ENCODE peak calls at places on chromosomes 5 and 9, in seven cellular contexts. E, Q, A, V, K, W and H are unnamed samples.

GRCh38 chr5:10831416-10831815 is 70.4 kb upstream of the DAP start:
- DNase-seq in V (no peak), A (no peak), Q (peak), E (no peak), W (peak), K (no peak), H (no peak)

GRCh38 chr9:31542384-31543055 is 841.9 kb upstream of the ACO1 start:
- DNase-seq in W (peak), E (no peak), Q (peak), V (peak), K (no peak), A (peak), H (peak)

GRCh38 chr5:126198509-126198908 is 224.7 kb upstream of the GRAMD2B start:
- DNase-seq in A (no peak), Q (no peak), E (peak), V (no peak), W (no peak), K (no peak), H (no peak)

GRCh38 chr9:80926611-80927010 is 762.7 kb downstream of the TLE1 start:
- DNase-seq in Q (no peak), K (no peak), A (no peak), V (no peak), E (no peak), W (no peak), H (no peak)

GRCh38 chr9:72477862-72478564 is 43.4 kb upstream of the TMC1 start:
- DNase-seq in E (no peak), Q (peak), A (peak), V (peak), W (peak), K (peak), H (no peak)

GRCh38 chr5:56319281-56320242 is 86.4 kb upstream of the ANKRD55 start:
- DNase-seq in Q (peak), E (no peak), W (no peak), K (no peak), A (no peak), V (peak), H (no peak)

GRCh38 chr9:76701441-76702031 is 62.7 kb upstream of the PCA3 start:
- DNase-seq in Q (peak), W (no peak), E (peak), V (no peak), K (no peak), A (no peak), H (no peak)

GRCh38 chr5:1152156-1152555 is 40.3 kb upstream of the SLC12A7 start:
- DNase-seq in A (no peak), Q (no peak), V (no peak), W (no peak), K (no peak), E (no peak), H (peak)

GRCh38 chr5:123359866-123360569 is 63.2 kb downstream of the CEP120 start:
- DNase-seq in E (no peak), K (no peak), A (no peak), W (no peak), Q (peak), V (no peak), H (no peak)

GRCh38 chr9:126372716-126373115 is 46.1 kb downstream of the MVB12B start:
- DNase-seq in W (no peak), V (no peak), K (no peak), E (no peak), A (no peak), Q (no peak), H (no peak)

GRCh38 chr9:19754921-19755320 is 33.9 kb downstream of the SLC24A2 start:
- DNase-seq in W (no peak), V (no peak), A (no peak), E (no peak), Q (no peak), K (no peak), H (no peak)

GRCh38 chr9:130933114-130934046 is 5.7 kb downstream of the FIBCD1 start:
- DNase-seq in V (no peak), A (peak), K (no peak), E (no peak), W (peak), Q (peak), H (no peak)

GRCh38 chr5:165626161-165626560 is 2120.7 kb downstream of the MAT2B start:
- DNase-seq in K (no peak), V (no peak), A (no peak), E (no peak), W (no peak), Q (no peak), H (no peak)

GRCh38 chr5:84255318-84255717 is 129.4 kb downstream of the EDIL3 start:
- DNase-seq in W (peak), K (peak), V (peak), E (no peak), Q (peak), A (peak), H (peak)

GRCh38 chr5:111694183-111694582 is 62.8 kb downstream of the NREP start:
- DNase-seq in E (no peak), V (peak), Q (peak), A (no peak), K (no peak), W (no peak), H (no peak)

GRCh38 chr9:88641471-88642240 is 106.7 kb downstream of the NXNL2 start:
- DNase-seq in V (no peak), W (no peak), E (no peak), Q (peak), K (no peak), A (no peak), H (no peak)

GRCh38 chr5:101626572-101626971 is 669.5 kb downstream of the SLCO4C1 start:
- DNase-seq in A (peak), V (no peak), Q (no peak), E (peak), K (no peak), W (no peak), H (no peak)

GRCh38 chr9:15306068-15306756 is 804 bp downstream of the TTC39B start:
- DNase-seq in K (no peak), V (peak), W (peak), Q (peak), A (peak), E (peak), H (no peak)

GRCh38 chr5:142618125-142618524 is 67.8 kb downstream of the FGF1 start:
- DNase-seq in A (no peak), W (no peak), Q (peak), E (no peak), V (peak), K (no peak), H (no peak)

GRCh38 chr9:136463578-136463977 is 19.3 kb downstream of the SEC16A start:
- DNase-seq in Q (no peak), V (no peak), E (no peak), A (no peak), W (no peak), K (no peak), H (no peak)

GRCh38 chr9:31030741-31031202 is 1353.7 kb upstream of the ACO1 start:
- DNase-seq in K (no peak), E (peak), Q (peak), W (peak), A (peak), V (peak), H (no peak)

GRCh38 chr5:1538741-1539392 is 15.1 kb upstream of the LPCAT1 start:
- DNase-seq in E (no peak), W (no peak), V (no peak), Q (no peak), A (no peak), K (no peak), H (no peak)

GRCh38 chr9:87127543-87127942 is 180.2 kb upstream of the GAS1 start:
- DNase-seq in A (no peak), V (no peak), K (no peak), E (no peak), W (no peak), Q (no peak), H (no peak)

GRCh38 chr9:80691229-80691628 is 998.1 kb downstream of the TLE1 start:
- DNase-seq in E (no peak), V (no peak), K (no peak), Q (no peak), A (no peak), W (no peak), H (no peak)

GRCh38 chr5:134003064-134003956 is 1.5 kb downstream of the VDAC1 start:
- DNase-seq in V (no peak), A (peak), E (no peak), W (no peak), K (no peak), Q (peak), H (no peak)

GRCh38 chr5:61330341-61330878 is 1.6 kb upstream of the ZSWIM6 start:
- DNase-seq in V (peak), A (peak), K (no peak), Q (peak), W (no peak), E (peak), H (no peak)

GRCh38 chr5:146690880-146691355 is 174.9 kb upstream of the GPR151 start:
- DNase-seq in K (no peak), A (no peak), E (no peak), V (no peak), Q (no peak), W (no peak), H (no peak)

GRCh38 chr5:160869962-160870521 is 18.0 kb upstream of the ATP10B start:
- DNase-seq in A (peak), E (no peak), K (no peak), Q (no peak), W (no peak), V (no peak), H (no peak)

GRCh38 chr9:134484479-134484878 is 157.1 kb upstream of the COL5A1 start:
- DNase-seq in W (no peak), Q (no peak), A (no peak), V (no peak), E (no peak), K (no peak), H (no peak)

GRCh38 chr5:178208540-178209227 is 4.4 kb downstream of the HNRNPAB start:
- DNase-seq in W (no peak), A (peak), Q (peak), K (no peak), V (no peak), E (no peak), H (no peak)

GRCh38 chr5:43066799-43067741 is 27.0 kb upstream of the ANXA2R start:
- DNase-seq in Q (peak), E (peak), W (peak), A (peak), K (peak), V (peak), H (peak)

GRCh38 chr5:40240111-40240510 is 439.6 kb upstream of the PTGER4 start:
- DNase-seq in V (peak), E (no peak), W (no peak), K (no peak), A (no peak), Q (peak), H (no peak)

DNA sequence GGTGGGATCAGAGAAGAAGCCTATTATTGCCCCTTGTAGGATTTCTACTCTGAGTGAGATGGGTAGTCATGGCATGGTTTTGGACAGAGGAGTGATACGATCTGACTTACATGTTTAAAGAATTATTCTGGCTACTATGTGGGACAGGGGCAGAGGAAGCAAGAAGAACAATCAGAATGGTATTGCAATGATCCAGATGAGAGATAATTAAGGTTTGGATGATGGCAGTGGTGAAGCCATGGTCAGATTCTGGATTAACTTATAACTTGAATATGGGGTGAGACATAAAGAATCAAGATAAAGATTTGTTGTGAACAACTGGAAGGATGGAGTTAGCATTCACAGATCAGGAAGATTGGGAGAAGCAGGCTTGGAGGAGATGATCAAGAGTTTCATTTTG is 3.4 kb upstream of the HEMGN start:
- DNase-seq in A (no peak), E (no peak), W (no peak), Q (no peak), V (no peak), K (no peak), H (no peak)
- H3K4me2 ChIP-seq in A (no peak), E (no peak), W (no peak), Q (no peak), V (no peak), K (no peak), H (no peak)

DNA sequence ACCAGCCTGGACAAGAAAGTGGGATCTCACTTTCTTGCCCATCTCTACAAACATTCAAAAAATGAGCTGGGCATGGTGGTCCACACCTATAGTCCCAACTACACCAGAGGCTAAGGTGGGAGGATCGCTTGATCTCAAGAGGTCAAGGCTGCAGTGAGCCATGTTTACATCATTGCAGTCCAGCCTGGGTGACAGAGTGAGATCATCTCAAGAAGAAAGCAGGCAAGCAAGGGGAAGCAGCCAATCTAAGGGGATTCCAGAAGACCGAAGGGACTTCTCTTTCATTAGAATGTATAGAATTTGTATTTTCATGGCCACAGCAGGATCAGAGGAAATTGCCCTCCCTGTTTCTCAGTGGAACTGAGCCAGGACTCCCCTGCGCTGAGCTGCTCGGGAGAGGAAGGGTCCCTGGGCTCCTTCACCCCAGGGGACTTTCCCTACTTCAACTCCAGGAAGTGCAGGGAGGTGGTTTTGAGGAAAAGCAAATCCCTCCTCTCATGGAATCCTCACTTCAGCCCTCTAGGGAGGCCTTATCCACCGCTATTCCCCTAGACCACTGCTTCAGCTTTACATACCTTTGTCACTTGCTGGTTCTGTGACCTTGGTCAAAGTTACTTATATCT is 12.1 kb downstream of the WWC1 start:
- DNase-seq in K (no peak), V (no peak), A (no peak), W (peak), Q (no peak), E (no peak), H (no peak)
- H3K4me2 ChIP-seq in K (peak), V (no peak), A (no peak), W (no peak), Q (no peak), E (no peak), H (no peak)

GRCh38 chr5:172115541-172115982 is 72.5 kb downstream of the STK10 start:
- DNase-seq in V (no peak), W (no peak), K (no peak), A (no peak), Q (no peak), E (no peak), H (no peak)
- H3K4me2 ChIP-seq in V (no peak), W (no peak), K (no peak), A (no peak), Q (no peak), E (no peak), H (no peak)

GRCh38 chr5:149998281-149998680 is 2.2 kb downstream of the TIGD6 start:
- DNase-seq in W (no peak), Q (no peak), V (no peak), K (no peak), E (no peak), A (no peak), H (no peak)
- H3K4me2 ChIP-seq in W (no peak), Q (no peak), V (no peak), K (no peak), E (no peak), A (no peak), H (no peak)

DNA sequence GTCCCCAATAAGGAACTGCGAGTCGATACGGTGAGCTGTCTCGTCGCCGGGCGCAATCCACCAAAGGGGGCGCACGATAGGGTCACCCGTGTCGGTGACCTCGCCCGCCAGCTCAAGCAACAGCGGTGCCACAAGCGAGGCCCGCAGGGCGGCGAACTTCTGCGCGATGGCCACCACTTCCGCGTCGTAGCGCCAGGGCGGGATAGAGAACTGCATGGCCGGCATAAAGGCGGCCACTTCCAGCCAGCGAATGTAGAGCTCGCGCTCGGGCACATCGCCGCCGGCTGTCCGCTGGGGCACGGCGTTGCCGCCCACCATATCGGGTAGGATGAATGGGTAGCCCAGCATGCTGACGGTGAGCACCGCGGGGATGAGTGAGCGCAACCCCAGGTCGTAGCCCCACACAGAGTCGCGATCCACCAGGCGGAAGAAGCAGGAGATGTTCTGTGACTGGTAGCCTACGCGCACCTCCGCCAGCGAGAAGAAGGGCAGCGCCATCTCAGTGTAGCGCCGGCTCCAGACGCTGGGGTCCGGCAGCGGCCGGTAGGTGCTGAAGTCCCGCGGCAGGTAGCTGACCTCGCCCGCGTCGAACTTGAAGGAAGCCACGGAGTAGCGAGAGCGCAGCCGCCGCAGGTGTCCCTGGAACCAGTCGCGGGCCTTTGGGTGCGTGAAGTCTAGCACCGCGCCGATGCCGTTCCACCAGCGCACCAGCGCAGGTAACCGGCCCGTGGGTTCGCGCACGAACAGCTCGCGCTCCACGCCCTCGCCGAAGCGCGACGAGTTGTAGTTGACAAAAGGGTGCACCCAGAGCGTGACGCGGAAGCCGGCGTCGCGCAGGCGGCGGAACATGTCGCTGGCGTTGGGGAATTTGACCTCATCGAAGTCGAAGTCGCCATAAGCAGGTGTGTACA is 5.5 kb downstream of the MYORG start:
- DNase-seq in V (no peak), E (no peak), K (no peak), A (no peak), W (no peak), Q (peak), H (no peak)
- H3K4me2 ChIP-seq in V (no peak), E (no peak), K (no peak), A (no peak), W (no peak), Q (peak), H (no peak)